ENCODE peak calls at places on chromosomes 1 and 21, in ten cellular contexts. One of them, this sample, is unnamed.

GRCh38 chr1:183476081-183476480 is 3.8 kb downstream of the SMG7 start:
- DNase-seq in HFF-Myc: no peak
- DNase-seq in upper lobe of right lung: no peak
- DNase-seq in neural progenitor cell: no peak
- DNase-seq in HL-60: peak; percentile 29
- DNase-seq in brain microvascular endothelial cell: no peak
- DNase-seq in IMR-90: no peak
- DNase-seq in body of pancreas: no peak
- DNase-seq in lung: no peak
- DNase-seq in heart left ventricle: no peak
- DNase-seq in this sample: no peak

GRCh38 chr1:31203215-31203614 is 36.5 kb downstream of the NKAIN1 start:
- DNase-seq in HFF-Myc: no peak
- DNase-seq in upper lobe of right lung: no peak
- DNase-seq in neural progenitor cell: no peak
- DNase-seq in HL-60: no peak
- DNase-seq in brain microvascular endothelial cell: no peak
- DNase-seq in IMR-90: no peak
- DNase-seq in body of pancreas: no peak
- DNase-seq in lung: no peak
- DNase-seq in heart left ventricle: no peak
- DNase-seq in this sample: no peak

GRCh38 chr1:154521695-154522094 is 19.5 kb upstream of the SHE start:
- DNase-seq in HFF-Myc: no peak
- DNase-seq in upper lobe of right lung: no peak
- DNase-seq in neural progenitor cell: no peak
- DNase-seq in HL-60: no peak
- DNase-seq in brain microvascular endothelial cell: no peak
- DNase-seq in IMR-90: no peak
- DNase-seq in body of pancreas: no peak
- DNase-seq in lung: no peak
- DNase-seq in heart left ventricle: no peak
- DNase-seq in this sample: no peak

GRCh38 chr1:212968385-212968863 is 18.1 kb downstream of the VASH2 start:
- DNase-seq in HFF-Myc: no peak
- DNase-seq in upper lobe of right lung: no peak
- DNase-seq in neural progenitor cell: no peak
- DNase-seq in HL-60: no peak
- DNase-seq in brain microvascular endothelial cell: no peak
- DNase-seq in IMR-90: no peak
- DNase-seq in body of pancreas: no peak
- DNase-seq in lung: no peak
- DNase-seq in heart left ventricle: no peak
- DNase-seq in this sample: no peak

GRCh38 chr1:117535776-117536175 is 70.1 kb upstream of the TENT5C start:
- DNase-seq in HFF-Myc: no peak
- DNase-seq in upper lobe of right lung: no peak
- DNase-seq in neural progenitor cell: no peak
- DNase-seq in HL-60: no peak
- DNase-seq in brain microvascular endothelial cell: no peak
- DNase-seq in IMR-90: no peak
- DNase-seq in body of pancreas: no peak
- DNase-seq in lung: no peak
- DNase-seq in heart left ventricle: no peak
- DNase-seq in this sample: no peak

GRCh38 chr1:24481098-24481497 is 21.5 kb upstream of the RCAN3 start:
- DNase-seq in HFF-Myc: no peak
- DNase-seq in upper lobe of right lung: no peak
- DNase-seq in neural progenitor cell: no peak
- DNase-seq in HL-60: peak; percentile 76
- DNase-seq in brain microvascular endothelial cell: no peak
- DNase-seq in IMR-90: no peak
- DNase-seq in body of pancreas: no peak
- DNase-seq in lung: no peak
- DNase-seq in heart left ventricle: no peak
- DNase-seq in this sample: no peak

GRCh38 chr21:38903578-38904193 is 98.0 kb downstream of the ETS2 start:
- DNase-seq in HFF-Myc: no peak
- DNase-seq in upper lobe of right lung: no peak
- DNase-seq in neural progenitor cell: peak; percentile 15
- DNase-seq in HL-60: no peak
- DNase-seq in brain microvascular endothelial cell: no peak
- DNase-seq in IMR-90: no peak
- DNase-seq in body of pancreas: no peak
- DNase-seq in lung: no peak
- DNase-seq in heart left ventricle: no peak
- DNase-seq in this sample: no peak

GRCh38 chr1:28197682-28198415 is 21.4 kb upstream of the PTAFR start:
- DNase-seq in HFF-Myc: no peak
- DNase-seq in upper lobe of right lung: no peak
- DNase-seq in neural progenitor cell: no peak
- DNase-seq in HL-60: no peak
- DNase-seq in brain microvascular endothelial cell: no peak
- DNase-seq in IMR-90: no peak
- DNase-seq in body of pancreas: no peak
- DNase-seq in lung: no peak
- DNase-seq in heart left ventricle: no peak
- DNase-seq in this sample: no peak

GRCh38 chr1:6999826-7000225 is 214.6 kb downstream of the CAMTA1 start:
- DNase-seq in HFF-Myc: no peak
- DNase-seq in upper lobe of right lung: no peak
- DNase-seq in neural progenitor cell: no peak
- DNase-seq in HL-60: no peak
- DNase-seq in brain microvascular endothelial cell: no peak
- DNase-seq in IMR-90: no peak
- DNase-seq in body of pancreas: no peak
- DNase-seq in lung: no peak
- DNase-seq in heart left ventricle: no peak
- DNase-seq in this sample: no peak

GRCh38 chr1:83839566-83840173 is 159.3 kb downstream of the TTLL7 start:
- DNase-seq in HFF-Myc: no peak
- DNase-seq in upper lobe of right lung: no peak
- DNase-seq in neural progenitor cell: no peak
- DNase-seq in HL-60: no peak
- DNase-seq in brain microvascular endothelial cell: no peak
- DNase-seq in IMR-90: peak; percentile 44
- DNase-seq in body of pancreas: no peak
- DNase-seq in lung: no peak
- DNase-seq in heart left ventricle: no peak
- DNase-seq in this sample: peak; percentile 81

GRCh38 chr1:110668523-110668922 is 6.2 kb downstream of the KCNA3 start:
- DNase-seq in HFF-Myc: no peak
- DNase-seq in upper lobe of right lung: no peak
- DNase-seq in neural progenitor cell: no peak
- DNase-seq in HL-60: no peak
- DNase-seq in brain microvascular endothelial cell: no peak
- DNase-seq in IMR-90: no peak
- DNase-seq in body of pancreas: no peak
- DNase-seq in lung: no peak
- DNase-seq in heart left ventricle: no peak
- DNase-seq in this sample: no peak

GRCh38 chr1:12592496-12592895 is 25.5 kb downstream of the DHRS3 start:
- DNase-seq in HFF-Myc: no peak
- DNase-seq in upper lobe of right lung: no peak
- DNase-seq in neural progenitor cell: peak; percentile 42
- DNase-seq in HL-60: no peak
- DNase-seq in brain microvascular endothelial cell: no peak
- DNase-seq in IMR-90: no peak
- DNase-seq in body of pancreas: no peak
- DNase-seq in lung: no peak
- DNase-seq in heart left ventricle: no peak
- DNase-seq in this sample: no peak

GRCh38 chr1:12593621-12594066 is 24.4 kb downstream of the DHRS3 start:
- DNase-seq in HFF-Myc: no peak
- DNase-seq in upper lobe of right lung: no peak
- DNase-seq in neural progenitor cell: no peak
- DNase-seq in HL-60: no peak
- DNase-seq in brain microvascular endothelial cell: peak; percentile 60
- DNase-seq in IMR-90: peak; percentile 59
- DNase-seq in body of pancreas: no peak
- DNase-seq in lung: peak; percentile 35
- DNase-seq in heart left ventricle: no peak
- DNase-seq in this sample: peak; percentile 30

GRCh38 chr1:12595839-12596821 is 21.9 kb downstream of the DHRS3 start:
- DNase-seq in HFF-Myc: peak; percentile 90
- DNase-seq in upper lobe of right lung: peak; percentile 94
- DNase-seq in neural progenitor cell: peak; percentile 79
- DNase-seq in HL-60: peak; percentile 44
- DNase-seq in brain microvascular endothelial cell: peak; percentile 99
- DNase-seq in IMR-90: peak; percentile 98
- DNase-seq in body of pancreas: peak; percentile 78
- DNase-seq in lung: peak; percentile 80
- DNase-seq in heart left ventricle: peak; percentile 93
- DNase-seq in this sample: peak; percentile 99

GRCh38 chr1:12594966-12595838 is 22.8 kb downstream of the DHRS3 start:
- DNase-seq in HFF-Myc: no peak
- DNase-seq in upper lobe of right lung: peak; percentile 87
- DNase-seq in neural progenitor cell: peak; percentile 79
- DNase-seq in HL-60: no peak
- DNase-seq in brain microvascular endothelial cell: peak; percentile 77
- DNase-seq in IMR-90: peak; percentile 59
- DNase-seq in body of pancreas: peak; percentile 45
- DNase-seq in lung: peak; percentile 65
- DNase-seq in heart left ventricle: peak; percentile 87
- DNase-seq in this sample: peak; percentile 19

GRCh38 chr1:12594490-12594889 is 23.5 kb downstream of the DHRS3 start:
- DNase-seq in HFF-Myc: no peak
- DNase-seq in upper lobe of right lung: no peak
- DNase-seq in neural progenitor cell: no peak
- DNase-seq in HL-60: no peak
- DNase-seq in brain microvascular endothelial cell: no peak
- DNase-seq in IMR-90: no peak
- DNase-seq in body of pancreas: no peak
- DNase-seq in lung: no peak
- DNase-seq in heart left ventricle: no peak
- DNase-seq in this sample: no peak
- TF ChIP-seq CTCF in HFF-Myc: peak; percentile 9
- TF ChIP-seq CTCF in upper lobe of right lung: no peak
- TF ChIP-seq CTCF in neural progenitor cell: no peak
- TF ChIP-seq CTCF in HL-60: no peak
- TF ChIP-seq CTCF in brain microvascular endothelial cell: peak; percentile 35
- TF ChIP-seq CTCF in IMR-90: peak; percentile 8
- TF ChIP-seq CTCF in body of pancreas: no peak
- TF ChIP-seq CTCF in lung: no peak
- TF ChIP-seq CTCF in heart left ventricle: no peak
- TF ChIP-seq CTCF in this sample: no peak

GRCh38 chr21:37369307-37369854 is 2.8 kb downstream of the DYRK1A start:
- DNase-seq in HFF-Myc: no peak
- DNase-seq in upper lobe of right lung: no peak
- DNase-seq in neural progenitor cell: no peak
- DNase-seq in HL-60: no peak
- DNase-seq in brain microvascular endothelial cell: no peak
- DNase-seq in IMR-90: no peak
- DNase-seq in body of pancreas: no peak
- DNase-seq in lung: no peak
- DNase-seq in heart left ventricle: no peak
- DNase-seq in this sample: no peak
- H3K4me3 ChIP-seq in HFF-Myc: peak overlapping the region; percentile 70
- H3K4me3 ChIP-seq in upper lobe of right lung: peak overlapping the region; percentile 70
- H3K4me3 ChIP-seq in neural progenitor cell: peak overlapping the region; percentile 78
- H3K4me3 ChIP-seq in HL-60: peak overlapping the region; percentile 5
- H3K4me3 ChIP-seq in brain microvascular endothelial cell: peak overlapping the region; percentile 80
- H3K4me3 ChIP-seq in IMR-90: peak overlapping the region; percentile 6
- H3K4me3 ChIP-seq in body of pancreas: no peak overlapping the region
- H3K4me3 ChIP-seq in lung: no peak overlapping the region
- H3K4me3 ChIP-seq in heart left ventricle: peak overlapping the region; percentile 94
- H3K4me3 ChIP-seq in this sample: peak overlapping the region; percentile 32

GRCh38 chr1:45752441-45753052 is 2.1 kb upstream of the IPP start:
- DNase-seq in HFF-Myc: peak; percentile 10
- DNase-seq in upper lobe of right lung: no peak
- DNase-seq in neural progenitor cell: no peak
- DNase-seq in HL-60: peak; percentile 51
- DNase-seq in brain microvascular endothelial cell: no peak
- DNase-seq in IMR-90: peak; percentile 46
- DNase-seq in body of pancreas: no peak
- DNase-seq in lung: no peak
- DNase-seq in heart left ventricle: no peak
- DNase-seq in this sample: peak; percentile 65

GRCh38 chr1:45752014-45752413 is 1.6 kb upstream of the IPP start:
- DNase-seq in HFF-Myc: no peak
- DNase-seq in upper lobe of right lung: no peak
- DNase-seq in neural progenitor cell: no peak
- DNase-seq in HL-60: no peak
- DNase-seq in brain microvascular endothelial cell: no peak
- DNase-seq in IMR-90: no peak
- DNase-seq in body of pancreas: no peak
- DNase-seq in lung: no peak
- DNase-seq in heart left ventricle: no peak
- DNase-seq in this sample: no peak

GRCh38 chr1:45753248-45754037 is 3.0 kb upstream of the IPP start:
- DNase-seq in HFF-Myc: no peak
- DNase-seq in upper lobe of right lung: no peak
- DNase-seq in neural progenitor cell: no peak
- DNase-seq in HL-60: peak; percentile 38
- DNase-seq in brain microvascular endothelial cell: no peak
- DNase-seq in IMR-90: no peak
- DNase-seq in body of pancreas: no peak
- DNase-seq in lung: no peak
- DNase-seq in heart left ventricle: no peak
- DNase-seq in this sample: no peak

GRCh38 chr1:45746922-45747321 is 3.5 kb downstream of the IPP start:
- DNase-seq in HFF-Myc: no peak
- DNase-seq in upper lobe of right lung: no peak
- DNase-seq in neural progenitor cell: no peak
- DNase-seq in HL-60: no peak
- DNase-seq in brain microvascular endothelial cell: no peak
- DNase-seq in IMR-90: no peak
- DNase-seq in body of pancreas: no peak
- DNase-seq in lung: no peak
- DNase-seq in heart left ventricle: no peak
- DNase-seq in this sample: no peak

GRCh38 chr1:45750298-45751038 is at the start of gene IPP:
- DNase-seq in HFF-Myc: peak; percentile 85
- DNase-seq in upper lobe of right lung: peak; percentile 100
- DNase-seq in neural progenitor cell: peak; percentile 99
- DNase-seq in HL-60: peak; percentile 99
- DNase-seq in brain microvascular endothelial cell: peak; percentile 93
- DNase-seq in IMR-90: peak; percentile 97
- DNase-seq in body of pancreas: peak; percentile 99
- DNase-seq in lung: peak; percentile 98
- DNase-seq in heart left ventricle: peak; percentile 99
- DNase-seq in this sample: peak; percentile 97
- TF ChIP-seq CTCF in HFF-Myc: no peak
- TF ChIP-seq CTCF in upper lobe of right lung: no peak
- TF ChIP-seq CTCF in neural progenitor cell: no peak
- TF ChIP-seq CTCF in HL-60: no peak
- TF ChIP-seq CTCF in brain microvascular endothelial cell: peak; percentile 38
- TF ChIP-seq CTCF in IMR-90: peak; percentile 31
- TF ChIP-seq CTCF in body of pancreas: no peak
- TF ChIP-seq CTCF in lung: peak; percentile 12
- TF ChIP-seq CTCF in heart left ventricle: peak; percentile 28
- TF ChIP-seq CTCF in this sample: peak; percentile 12

DNA sequence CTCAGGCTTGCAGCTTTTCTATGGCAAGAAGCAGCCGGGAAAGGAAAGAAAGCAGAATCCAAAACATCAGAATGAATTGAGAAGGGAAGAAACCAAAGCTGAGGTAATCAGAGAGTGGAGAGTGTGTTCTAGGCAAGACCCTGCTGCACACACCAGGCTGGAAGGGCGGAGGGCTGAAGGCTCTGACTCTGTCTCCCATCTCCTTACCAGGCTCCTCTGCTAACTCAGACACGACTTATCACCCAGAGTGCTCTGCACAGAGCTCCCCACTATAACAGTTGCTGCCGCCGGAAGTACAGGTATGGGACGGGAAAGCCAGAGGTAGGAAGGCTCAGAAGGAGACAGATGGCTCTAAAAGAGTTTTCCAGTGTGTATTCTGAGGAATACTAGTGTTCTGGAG is 1.2 kb downstream of the SCNM1 start:
- DNase-seq in HFF-Myc: no peak
- DNase-seq in upper lobe of right lung: no peak
- DNase-seq in neural progenitor cell: no peak
- DNase-seq in HL-60: no peak
- DNase-seq in brain microvascular endothelial cell: no peak
- DNase-seq in IMR-90: no peak
- DNase-seq in body of pancreas: no peak
- DNase-seq in lung: no peak
- DNase-seq in heart left ventricle: no peak
- DNase-seq in this sample: no peak
- H3K4me3 ChIP-seq in HFF-Myc: peak overlapping the region; percentile 100
- H3K4me3 ChIP-seq in upper lobe of right lung: no peak overlapping the region
- H3K4me3 ChIP-seq in neural progenitor cell: peak overlapping the region; percentile 89
- H3K4me3 ChIP-seq in HL-60: peak overlapping the region; percentile 75
- H3K4me3 ChIP-seq in brain microvascular endothelial cell: peak overlapping the region; percentile 95
- H3K4me3 ChIP-seq in IMR-90: peak overlapping the region; percentile 65
- H3K4me3 ChIP-seq in body of pancreas: no peak overlapping the region
- H3K4me3 ChIP-seq in lung: no peak overlapping the region
- H3K4me3 ChIP-seq in heart left ventricle: peak overlapping the region; percentile 82
- H3K4me3 ChIP-seq in this sample: peak overlapping the region; percentile 91

This sample was measured in foreskin fibroblast.